ENCODE peak calls at places on chromosomes 7 and 10, in four cellular contexts. One of them, this sample, is unnamed.

GRCh38 chr10:119135517-119135890 is 30.0 kb downstream of the SFXN4 start:
- DNase-seq in activated effector memory CD4-positive, alpha-beta T cell treated with Interleukin-2 at 50 U/mL for 16 hours: no peak
- DNase-seq in NCI-H748 treated with DMSO at 0.1 percent for 48 hours: no peak
- DNase-seq in GM04504: no peak
- DNase-seq in this sample: no peak

GRCh38 chr7:88927-89921 is 103.1 kb upstream of the FAM20C start:
- DNase-seq in activated effector memory CD4-positive, alpha-beta T cell treated with Interleukin-2 at 50 U/mL for 16 hours: no peak
- DNase-seq in GM04504: peak
- DNase-seq in NCI-H748 treated with DMSO at 0.1 percent for 48 hours: no peak
- DNase-seq in this sample: no peak

GRCh38 chr10:132802694-132803320 is 16.9 kb upstream of the NKX6-2 start:
- DNase-seq in activated effector memory CD4-positive, alpha-beta T cell treated with Interleukin-2 at 50 U/mL for 16 hours: no peak
- DNase-seq in GM04504: no peak
- DNase-seq in NCI-H748 treated with DMSO at 0.1 percent for 48 hours: no peak
- DNase-seq in this sample: no peak

GRCh38 chr7:111357691-111358090 is 204.6 kb downstream of the IMMP2L start:
- DNase-seq in activated effector memory CD4-positive, alpha-beta T cell treated with Interleukin-2 at 50 U/mL for 16 hours: no peak
- DNase-seq in NCI-H748 treated with DMSO at 0.1 percent for 48 hours: no peak
- DNase-seq in GM04504: no peak
- DNase-seq in this sample: no peak

GRCh38 chr10:29849434-29849833 is 210.0 kb downstream of the JCAD start:
- DNase-seq in GM04504: peak
- DNase-seq in activated effector memory CD4-positive, alpha-beta T cell treated with Interleukin-2 at 50 U/mL for 16 hours: no peak
- DNase-seq in NCI-H748 treated with DMSO at 0.1 percent for 48 hours: no peak
- DNase-seq in this sample: no peak

GRCh38 chr10:28137907-28138880 is 139.3 kb upstream of the ODAD2 start:
- DNase-seq in NCI-H748 treated with DMSO at 0.1 percent for 48 hours: no peak
- DNase-seq in activated effector memory CD4-positive, alpha-beta T cell treated with Interleukin-2 at 50 U/mL for 16 hours: no peak
- DNase-seq in GM04504: peak
- DNase-seq in this sample: no peak

GRCh38 chr10:17006631-17007161 is 122.9 kb downstream of the CUBN start:
- DNase-seq in GM04504: no peak
- DNase-seq in activated effector memory CD4-positive, alpha-beta T cell treated with Interleukin-2 at 50 U/mL for 16 hours: no peak
- DNase-seq in NCI-H748 treated with DMSO at 0.1 percent for 48 hours: no peak
- DNase-seq in this sample: no peak

GRCh38 chr7:120856198-120856597 is 1.7 kb downstream of the TSPAN12 start:
- DNase-seq in NCI-H748 treated with DMSO at 0.1 percent for 48 hours: no peak
- DNase-seq in GM04504: no peak
- DNase-seq in activated effector memory CD4-positive, alpha-beta T cell treated with Interleukin-2 at 50 U/mL for 16 hours: no peak
- DNase-seq in this sample: no peak

GRCh38 chr7:140681766-140682165 is 9.0 kb downstream of the ADCK2 start:
- DNase-seq in NCI-H748 treated with DMSO at 0.1 percent for 48 hours: no peak
- DNase-seq in GM04504: no peak
- DNase-seq in activated effector memory CD4-positive, alpha-beta T cell treated with Interleukin-2 at 50 U/mL for 16 hours: no peak
- DNase-seq in this sample: no peak

GRCh38 chr7:131861620-131862346 is 305.4 kb upstream of the PODXL start:
- DNase-seq in NCI-H748 treated with DMSO at 0.1 percent for 48 hours: no peak
- DNase-seq in activated effector memory CD4-positive, alpha-beta T cell treated with Interleukin-2 at 50 U/mL for 16 hours: no peak
- DNase-seq in GM04504: no peak
- DNase-seq in this sample: peak

GRCh38 chr7:111763221-111763791 is 201.0 kb upstream of the IMMP2L start:
- DNase-seq in NCI-H748 treated with DMSO at 0.1 percent for 48 hours: peak
- DNase-seq in GM04504: no peak
- DNase-seq in activated effector memory CD4-positive, alpha-beta T cell treated with Interleukin-2 at 50 U/mL for 16 hours: no peak
- DNase-seq in this sample: no peak

GRCh38 chr10:76117949-76118348 is 686.5 kb downstream of the LRMDA start:
- DNase-seq in activated effector memory CD4-positive, alpha-beta T cell treated with Interleukin-2 at 50 U/mL for 16 hours: no peak
- DNase-seq in NCI-H748 treated with DMSO at 0.1 percent for 48 hours: no peak
- DNase-seq in GM04504: peak
- DNase-seq in this sample: no peak

GRCh38 chr7:149882264-149883048 is 8.7 kb downstream of the ATP6V0E2 start:
- DNase-seq in activated effector memory CD4-positive, alpha-beta T cell treated with Interleukin-2 at 50 U/mL for 16 hours: no peak
- DNase-seq in NCI-H748 treated with DMSO at 0.1 percent for 48 hours: no peak
- DNase-seq in GM04504: no peak
- DNase-seq in this sample: no peak

GRCh38 chr7:127946847-127947246 is 84.4 kb downstream of the LRRC4 start:
- DNase-seq in GM04504: no peak
- DNase-seq in NCI-H748 treated with DMSO at 0.1 percent for 48 hours: no peak
- DNase-seq in activated effector memory CD4-positive, alpha-beta T cell treated with Interleukin-2 at 50 U/mL for 16 hours: no peak
- DNase-seq in this sample: no peak

GRCh38 chr7:37508063-37508462 is 59.4 kb upstream of the ELMO1 start:
- DNase-seq in GM04504: no peak
- DNase-seq in activated effector memory CD4-positive, alpha-beta T cell treated with Interleukin-2 at 50 U/mL for 16 hours: no peak
- DNase-seq in NCI-H748 treated with DMSO at 0.1 percent for 48 hours: no peak
- DNase-seq in this sample: no peak

GRCh38 chr7:13981070-13981469 is 8.4 kb downstream of the ETV1 start:
- DNase-seq in activated effector memory CD4-positive, alpha-beta T cell treated with Interleukin-2 at 50 U/mL for 16 hours: no peak
- DNase-seq in GM04504: peak
- DNase-seq in NCI-H748 treated with DMSO at 0.1 percent for 48 hours: no peak
- DNase-seq in this sample: no peak

GRCh38 chr7:28516390-28517145 is 104.2 kb downstream of the CREB5 start:
- DNase-seq in activated effector memory CD4-positive, alpha-beta T cell treated with Interleukin-2 at 50 U/mL for 16 hours: no peak
- DNase-seq in GM04504: no peak
- DNase-seq in NCI-H748 treated with DMSO at 0.1 percent for 48 hours: no peak
- DNase-seq in this sample: no peak

GRCh38 chr10:102235991-102236390 is 5.3 kb downstream of the PITX3 start:
- DNase-seq in GM04504: no peak
- DNase-seq in NCI-H748 treated with DMSO at 0.1 percent for 48 hours: no peak
- DNase-seq in activated effector memory CD4-positive, alpha-beta T cell treated with Interleukin-2 at 50 U/mL for 16 hours: no peak
- DNase-seq in this sample: no peak

GRCh38 chr7:116028808-116029207 is 1.8 kb downstream of the TFEC start:
- DNase-seq in NCI-H748 treated with DMSO at 0.1 percent for 48 hours: no peak
- DNase-seq in GM04504: no peak
- DNase-seq in activated effector memory CD4-positive, alpha-beta T cell treated with Interleukin-2 at 50 U/mL for 16 hours: no peak
- DNase-seq in this sample: no peak

GRCh38 chr10:125926247-125926646 is 29.9 kb downstream of the FANK1 start:
- DNase-seq in GM04504: no peak
- DNase-seq in activated effector memory CD4-positive, alpha-beta T cell treated with Interleukin-2 at 50 U/mL for 16 hours: no peak
- DNase-seq in NCI-H748 treated with DMSO at 0.1 percent for 48 hours: no peak
- DNase-seq in this sample: no peak

GRCh38 chr7:46352335-46352954 is 431.4 kb upstream of the IGFBP3 start:
- DNase-seq in GM04504: peak
- DNase-seq in activated effector memory CD4-positive, alpha-beta T cell treated with Interleukin-2 at 50 U/mL for 16 hours: no peak
- DNase-seq in NCI-H748 treated with DMSO at 0.1 percent for 48 hours: peak
- DNase-seq in this sample: peak

GRCh38 chr10:112915590-112916572 is 34.2 kb upstream of the TCF7L2 start:
- DNase-seq in NCI-H748 treated with DMSO at 0.1 percent for 48 hours: no peak
- DNase-seq in activated effector memory CD4-positive, alpha-beta T cell treated with Interleukin-2 at 50 U/mL for 16 hours: no peak
- DNase-seq in GM04504: peak
- DNase-seq in this sample: no peak

GRCh38 chr7:24828871-24829661 is 71.8 kb upstream of the GSDME start:
- DNase-seq in GM04504: no peak
- DNase-seq in NCI-H748 treated with DMSO at 0.1 percent for 48 hours: no peak
- DNase-seq in activated effector memory CD4-positive, alpha-beta T cell treated with Interleukin-2 at 50 U/mL for 16 hours: no peak
- DNase-seq in this sample: no peak

This sample was measured in NCI-H774.